ENCODE peak calls at places on chromosome 7, in seven cellular contexts. G, B, Z, E, H, M and D are unnamed samples. For H3K4me1, the result is how much of the 10 kb centered on the place peaks cover.

GRCh38 chr7:36312064-36312914 is 77.4 kb upstream of the ANLN start:
- DNase-seq in G (no peak), B (no peak), Z (peak), E (no peak), H (no peak), M (no peak), D (peak)

GRCh38 chr7:142412551-142413193 is 154.8 kb upstream of the PRSS58 start:
- DNase-seq in G (no peak), B (peak), Z (peak), E (no peak), H (no peak), M (peak), D (peak)

GRCh38 chr7:66535414-66536329 is 93.0 kb upstream of the KCTD7 start:
- DNase-seq in G (no peak), B (no peak), Z (no peak), E (no peak), H (no peak), M (no peak), D (no peak)

GRCh38 chr7:137970263-137970975 is 31.5 kb downstream of the CREB3L2 start:
- DNase-seq in G (peak), B (peak), Z (no peak), E (no peak), H (peak), M (no peak), D (peak)

GRCh38 chr7:158351051-158351450 is 236.6 kb downstream of the PTPRN2 start:
- DNase-seq in G (no peak), B (no peak), Z (no peak), E (no peak), H (peak), M (no peak), D (no peak)

GRCh38 chr7:152399344-152399743 is 36.5 kb downstream of the KMT2C start:
- DNase-seq in G (no peak), B (no peak), Z (no peak), E (no peak), H (no peak), M (no peak), D (no peak)

GRCh38 chr7:16167531-16167930 is 253.8 kb downstream of the CRPPA start:
- DNase-seq in G (no peak), B (no peak), Z (no peak), E (no peak), H (no peak), M (no peak), D (no peak)

GRCh38 chr7:143104759-143105158 is 27.1 kb upstream of the PIP start:
- DNase-seq in G (no peak), B (no peak), Z (no peak), E (no peak), H (no peak), M (no peak), D (no peak)

GRCh38 chr7:41438919-41439882 is 263.7 kb downstream of the INHBA start:
- DNase-seq in G (no peak), B (no peak), Z (no peak), E (no peak), H (no peak), M (no peak), D (no peak)

GRCh38 chr7:95471076-95471475 is 14.7 kb upstream of the ASB4 start:
- DNase-seq in G (no peak), B (no peak), Z (no peak), E (no peak), H (no peak), M (no peak), D (no peak)

GRCh38 chr7:68162712-68163111 is 1166.1 kb downstream of the TYW1 start:
- DNase-seq in G (no peak), B (no peak), Z (no peak), E (no peak), H (no peak), M (no peak), D (no peak)
- TF ChIP-seq POLR2A in G (no peak), B (no peak), Z (no peak), E (no peak), H (no peak), M (no peak), D (no peak)

GRCh38 chr7:131011976-131012375 is 278.0 kb upstream of the KLF14 start:
- DNase-seq in G (no peak), B (peak), Z (no peak), E (peak), H (no peak), M (no peak), D (no peak)
- H3K4me1 ChIP-seq in G (half or more), B (under half), Z (under half), E (half or more), H (under half), M (under half), D (under half)

GRCh38 chr7:112420236-112420945 is 29.9 kb upstream of the IFRD1 start:
- DNase-seq in G (no peak), B (peak), Z (no peak), E (no peak), H (no peak), M (no peak), D (no peak)

GRCh38 chr7:112422842-112423496 is 27.3 kb upstream of the IFRD1 start:
- DNase-seq in G (peak), B (peak), Z (peak), E (peak), H (peak), M (peak), D (peak)

GRCh38 chr7:112427984-112428383 is 22.3 kb upstream of the IFRD1 start:
- DNase-seq in G (no peak), B (no peak), Z (no peak), E (no peak), H (no peak), M (no peak), D (no peak)

GRCh38 chr7:112421666-112422486 is 28.4 kb upstream of the IFRD1 start:
- DNase-seq in G (no peak), B (no peak), Z (no peak), E (no peak), H (no peak), M (no peak), D (no peak)

DNA sequence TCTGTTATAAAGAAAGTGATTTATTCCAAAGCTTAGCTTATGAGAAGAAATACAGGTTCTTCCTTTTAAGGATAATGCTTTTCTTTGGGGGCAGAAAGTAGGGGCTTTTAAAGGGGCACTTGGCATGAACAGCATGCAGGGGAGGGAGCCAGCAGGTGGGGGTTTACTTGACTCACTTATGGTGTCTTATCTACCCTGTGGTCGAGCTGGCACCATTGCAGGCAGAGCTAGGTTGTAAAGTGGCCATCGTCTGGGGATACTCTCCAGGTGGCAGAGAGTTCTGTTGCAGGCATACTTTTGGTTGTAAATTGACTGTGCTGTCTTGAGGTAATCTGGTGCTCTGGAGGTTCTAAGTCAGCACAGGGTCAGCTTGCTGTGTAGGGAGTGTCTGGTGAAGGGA is 26.3 kb upstream of the IFRD1 start:
- DNase-seq in G (no peak), B (no peak), Z (no peak), E (no peak), H (no peak), M (no peak), D (no peak)
- H3K4me3 ChIP-seq in G (no peak), B (no peak), Z (no peak), E (no peak), H (no peak), M (no peak), D (no peak)

DNA sequence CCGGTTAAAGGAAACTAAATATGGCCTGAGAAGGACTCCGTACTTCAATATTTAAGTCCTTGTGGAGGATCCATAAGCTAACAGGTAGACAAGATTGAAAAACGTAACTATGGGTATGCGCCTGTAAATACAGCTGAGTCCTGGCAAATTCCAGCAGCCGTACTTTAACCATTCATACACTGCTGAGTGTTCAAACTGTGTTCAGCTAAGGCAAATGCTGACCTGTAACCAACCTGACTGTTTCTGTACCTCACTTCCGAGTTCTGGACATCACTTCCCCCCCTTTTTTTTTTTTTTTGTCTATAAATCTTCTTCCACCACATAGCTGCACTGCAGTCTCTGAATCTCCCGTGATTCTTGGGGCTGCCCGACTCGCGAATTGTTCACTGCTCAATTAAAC is 69.1 kb downstream of the SRPK2 start:
- DNase-seq in G (no peak), B (no peak), Z (no peak), E (no peak), H (no peak), M (no peak), D (no peak)
- TF ChIP-seq POLR2A in G (no peak), B (no peak), Z (no peak), E (no peak), H (no peak), M (no peak), D (no peak)

DNA sequence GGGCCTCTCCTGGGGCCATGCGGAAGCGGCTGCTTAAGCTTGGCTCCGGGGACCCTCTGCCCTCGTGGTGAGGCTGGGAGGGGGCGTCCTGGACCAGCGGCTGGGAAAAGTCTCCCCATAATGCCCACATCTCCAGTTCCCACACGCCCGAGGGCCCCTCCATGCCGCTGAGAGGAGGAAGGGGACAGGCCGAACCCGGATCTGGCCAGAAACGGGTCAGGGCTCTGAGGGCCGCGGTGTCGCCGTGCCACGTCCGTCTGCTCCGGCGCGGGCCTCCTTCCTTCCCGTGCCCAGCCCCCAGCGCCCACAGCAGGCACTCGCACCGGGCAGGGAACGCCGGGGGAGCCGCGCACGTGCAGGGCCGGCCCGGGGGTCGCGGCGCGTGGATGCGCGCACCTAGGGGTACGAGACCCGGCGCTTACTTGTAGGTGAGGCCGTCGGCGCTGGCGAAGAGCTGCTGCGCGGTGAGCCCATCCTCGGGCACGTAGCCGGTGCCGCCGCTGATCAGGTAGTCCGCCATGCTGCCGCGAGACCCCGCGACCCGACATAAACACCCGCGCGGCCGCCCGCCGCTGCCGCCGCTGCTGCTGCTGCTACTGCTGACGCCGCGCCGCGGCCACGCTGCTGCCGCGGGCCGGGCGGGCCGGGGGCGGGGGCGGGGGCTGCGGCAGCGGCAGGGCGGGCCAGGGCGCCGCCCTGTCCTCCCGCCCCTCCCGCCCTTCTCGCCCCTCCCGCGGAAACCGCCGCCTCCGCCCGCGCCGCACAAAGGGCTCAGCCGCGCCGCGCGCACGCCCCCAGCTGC is 4.2 kb downstream of the IMPDH1 start:
- DNase-seq in G (peak), B (peak), Z (peak), E (no peak), H (no peak), M (no peak), D (peak)
- H3K4me1 ChIP-seq in G (under half), B (under half), Z (half or more), E (half or more), H (under half), M (under half), D (under half)